ENCODE peak calls at places on chromosomes 16 and 17, in ten cellular contexts. D, J, G, H, I, Z, W, T, K and L are unnamed samples. For H3K9me3, the result is how much of the 10 kb centered on the place peaks cover.

GRCh38 chr17:59761385-59762021 is 54.0 kb downstream of the VMP1 start:
- DNase-seq in D (no peak), J (no peak), G (no peak), H (no peak), I (peak), Z (peak), W (no peak), T (peak), K (no peak), L (no peak)

GRCh38 chr17:1830288-1830687 is 483 bp downstream of the RPA1 start:
- DNase-seq in D (no peak), J (no peak), G (no peak), H (no peak), I (peak), Z (peak), W (peak), T (no peak), K (peak), L (no peak)

GRCh38 chr17:2935622-2936021 is 127.8 kb downstream of the OR1D5 start:
- DNase-seq in D (no peak), J (no peak), G (no peak), H (no peak), I (no peak), Z (no peak), W (no peak), T (no peak), K (no peak), L (no peak)

GRCh38 chr17:78820122-78820792 is 20.4 kb downstream of the USP36 start:
- DNase-seq in D (no peak), J (no peak), G (no peak), H (no peak), I (no peak), Z (no peak), W (no peak), T (no peak), K (no peak), L (no peak)

GRCh38 chr16:57240872-57241271 is 4.2 kb upstream of the ARL2BP start:
- DNase-seq in D (no peak), J (no peak), G (no peak), H (no peak), I (no peak), Z (no peak), W (no peak), T (no peak), K (no peak), L (no peak)

GRCh38 chr17:61468263-61468907 is 16.2 kb downstream of the TBX4 start:
- DNase-seq in D (no peak), J (no peak), G (peak), H (no peak), I (no peak), Z (no peak), W (peak), T (peak), K (no peak), L (no peak)

GRCh38 chr16:81185416-81185815 is 53.1 kb upstream of the BCO1 start:
- DNase-seq in D (no peak), J (no peak), G (no peak), H (no peak), I (no peak), Z (no peak), W (no peak), T (no peak), K (no peak), L (no peak)

GRCh38 chr17:45411348-45412105 is 21.1 kb downstream of the ARHGAP27 start:
- DNase-seq in D (no peak), J (no peak), G (no peak), H (no peak), I (peak), Z (no peak), W (no peak), T (no peak), K (peak), L (no peak)

GRCh38 chr16:55328611-55329569 is 4.9 kb downstream of the IRX6 start:
- DNase-seq in D (no peak), J (no peak), G (no peak), H (no peak), I (peak), Z (no peak), W (no peak), T (no peak), K (no peak), L (no peak)

GRCh38 chr16:69924777-69925191 is 26.4 kb upstream of the CLEC18A start:
- DNase-seq in D (peak), J (peak), G (peak), H (no peak), I (no peak), Z (peak), W (no peak), T (no peak), K (no peak), L (no peak)

GRCh38 chr17:38982858-38983746 is 15.9 kb upstream of the FBXO47 start:
- DNase-seq in D (peak), J (peak), G (peak), H (no peak), I (peak), Z (peak), W (peak), T (peak), K (peak), L (no peak)

GRCh38 chr16:35234679-35235078 is 1775.3 kb downstream of the TP53TG3F start:
- DNase-seq in D (no peak), J (no peak), G (no peak), H (no peak), I (no peak), Z (no peak), W (no peak), T (no peak), K (no peak), L (no peak)

GRCh38 chr17:78804777-78805176 is 22.7 kb upstream of the CYTH1 start:
- DNase-seq in D (peak), J (peak), G (no peak), H (no peak), I (no peak), Z (peak), W (no peak), T (no peak), K (no peak), L (no peak)

GRCh38 chr16:54027126-54027922 is 259.3 kb downstream of the IRX3 start:
- DNase-seq in D (no peak), J (no peak), G (no peak), H (no peak), I (no peak), Z (peak), W (peak), T (no peak), K (no peak), L (peak)

GRCh38 chr16:89922477-89922883 is 662 bp upstream of the TUBB3 start:
- DNase-seq in D (peak), J (peak), G (peak), H (no peak), I (peak), Z (peak), W (peak), T (peak), K (peak), L (peak)

GRCh38 chr16:88479795-88480760 is 27.0 kb downstream of the ZFPM1 start:
- DNase-seq in D (peak), J (no peak), G (no peak), H (no peak), I (no peak), Z (no peak), W (no peak), T (no peak), K (no peak), L (no peak)

GRCh38 chr16:86865866-86866675 is 287.7 kb downstream of the FOXL1 start:
- DNase-seq in D (no peak), J (peak), G (no peak), H (no peak), I (no peak), Z (peak), W (peak), T (no peak), K (no peak), L (no peak)

GRCh38 chr16:17989255-17989654 is 347.3 kb downstream of the NPIPA8 start:
- DNase-seq in D (no peak), J (no peak), G (no peak), H (no peak), I (no peak), Z (no peak), W (no peak), T (no peak), K (no peak), L (no peak)

GRCh38 chr16:17983114-17983513 is 353.4 kb downstream of the NPIPA8 start:
- DNase-seq in D (no peak), J (no peak), G (no peak), H (no peak), I (no peak), Z (no peak), W (no peak), T (no peak), K (no peak), L (no peak)

DNA sequence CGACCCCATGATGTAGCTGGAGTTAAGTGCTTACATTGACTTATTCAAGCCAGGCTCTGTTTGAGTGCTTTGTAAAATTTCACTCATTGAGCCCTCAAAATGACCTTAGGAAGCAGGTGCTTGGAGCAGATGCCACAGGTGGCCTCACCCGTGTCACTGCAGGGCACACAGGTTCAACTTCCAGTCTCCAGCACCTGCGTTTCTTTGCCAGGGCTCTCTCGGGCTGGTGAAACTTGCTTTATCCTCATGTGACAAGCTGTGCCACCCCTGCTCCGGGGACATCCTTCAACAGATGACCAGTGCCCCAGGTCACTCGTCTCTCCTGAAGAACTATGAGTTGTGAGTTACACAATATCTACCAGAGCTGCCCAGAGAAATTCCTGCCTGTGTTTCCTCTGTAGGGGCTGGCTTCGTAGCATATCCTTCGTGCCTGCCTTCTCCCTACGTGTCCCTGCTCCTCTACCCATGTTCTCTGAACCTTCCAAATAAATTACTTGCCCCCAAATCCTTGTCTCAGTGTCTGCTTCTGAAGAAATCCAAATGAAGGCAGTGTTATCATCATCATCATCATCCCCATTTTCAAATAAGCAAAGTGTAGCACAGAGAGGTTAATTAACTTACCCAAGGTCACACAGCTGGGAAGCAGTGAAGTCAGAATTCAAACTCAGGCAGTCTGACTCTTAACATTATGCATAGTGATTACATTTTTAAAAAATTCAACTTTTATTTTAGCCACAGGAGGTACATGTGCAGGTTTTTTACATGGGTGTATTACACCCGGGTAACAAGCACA is 352.5 kb downstream of the NPIPA8 start:
- DNase-seq in D (no peak), J (no peak), G (no peak), H (no peak), I (no peak), Z (no peak), W (no peak), T (no peak), K (no peak), L (no peak)
- TF ChIP-seq CTCF in D (no peak), J (no peak), G (no peak), H (no peak), I (no peak), Z (no peak), W (no peak), T (no peak), K (no peak), L (no peak)

DNA sequence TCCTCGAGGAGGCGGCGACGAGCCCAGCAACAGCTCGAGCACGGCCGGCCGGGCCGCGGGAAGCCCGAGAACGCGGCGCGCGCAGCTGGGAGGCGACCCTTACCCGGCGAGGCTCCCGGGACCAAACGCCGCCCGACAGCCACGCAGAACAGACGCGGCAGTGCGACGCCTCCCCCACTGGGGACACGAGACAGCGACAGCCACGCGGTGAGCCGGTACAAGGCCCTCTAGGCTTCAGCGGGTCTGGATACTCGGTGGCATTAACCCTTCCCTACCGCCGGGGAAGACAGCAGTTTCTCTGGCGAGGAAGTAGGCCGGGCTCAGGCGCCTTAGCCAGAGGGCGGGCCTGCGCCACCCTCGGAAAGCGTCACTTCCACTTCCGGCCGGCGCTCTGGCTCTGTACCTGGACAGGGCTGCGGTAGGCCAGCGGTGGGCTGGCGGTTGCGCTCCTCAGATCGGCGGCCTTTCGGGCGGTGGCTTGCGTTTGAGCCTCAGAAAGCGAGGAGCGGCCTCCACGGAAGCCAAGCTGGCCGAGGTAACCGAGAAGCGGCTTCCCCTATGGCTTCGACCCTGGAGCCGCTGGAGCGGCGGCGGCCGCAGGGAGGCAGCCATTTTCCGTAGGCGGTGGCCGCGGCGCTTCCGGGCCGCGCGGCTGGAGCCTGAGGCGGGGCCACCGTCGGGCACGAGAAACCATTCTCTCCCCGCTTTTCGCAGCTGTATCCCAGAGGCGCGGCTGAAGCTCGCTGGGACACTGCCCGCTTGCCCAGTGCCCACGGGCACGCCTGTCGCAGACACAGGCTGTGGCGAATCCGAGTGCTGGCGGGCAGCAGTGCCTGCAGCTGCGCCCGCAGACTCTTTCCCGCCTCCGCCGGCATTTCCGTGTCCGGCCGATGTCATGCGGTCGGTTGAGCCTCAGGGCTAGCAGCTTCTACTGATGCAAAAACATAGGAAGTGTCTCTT is at the start of the genes TIGD7 and ZNF75A:
- DNase-seq in D (peak), J (peak), G (peak), H (peak), I (peak), Z (peak), W (peak), T (peak), K (peak), L (peak)
- H3K9me3 ChIP-seq in D (under half), J (under half), G (half or more), H (half or more), I (half or more), Z (under half), W (under half), T (under half), K (under half), L (under half)

GRCh38 chr17:9802701-9803100 is 11.3 kb upstream of the DHRS7C start:
- DNase-seq in D (no peak), J (no peak), G (no peak), H (no peak), I (no peak), Z (no peak), W (no peak), T (no peak), K (no peak), L (no peak)

GRCh38 chr17:9798724-9799123 is 7.3 kb upstream of the DHRS7C start:
- DNase-seq in D (no peak), J (no peak), G (no peak), H (no peak), I (no peak), Z (no peak), W (peak), T (no peak), K (no peak), L (no peak)

GRCh38 chr17:9801505-9801904 is 10.1 kb upstream of the DHRS7C start:
- DNase-seq in D (no peak), J (no peak), G (no peak), H (no peak), I (no peak), Z (no peak), W (no peak), T (no peak), K (no peak), L (no peak)

GRCh38 chr17:9805769-9806168 is 14.4 kb upstream of the DHRS7C start:
- DNase-seq in D (no peak), J (no peak), G (no peak), H (no peak), I (no peak), Z (no peak), W (no peak), T (no peak), K (no peak), L (no peak)

GRCh38 chr17:9802294-9802693 is 10.9 kb upstream of the DHRS7C start:
- DNase-seq in D (no peak), J (no peak), G (no peak), H (no peak), I (no peak), Z (no peak), W (peak), T (peak), K (no peak), L (no peak)
- TF ChIP-seq CTCF in D (no peak), J (peak), G (no peak), H (no peak), I (no peak), Z (no peak), W (no peak), T (no peak), K (no peak), L (no peak)

GRCh38 chr16:71456801-71457200 is 5.2 kb downstream of the ZNF23 start:
- DNase-seq in D (no peak), J (no peak), G (no peak), H (no peak), I (no peak), Z (no peak), W (no peak), T (no peak), K (no peak), L (no peak)

GRCh38 chr16:71449020-71449419 is 7.2 kb upstream of the TLE7 start:
- DNase-seq in D (no peak), J (no peak), G (no peak), H (no peak), I (no peak), Z (no peak), W (no peak), T (no peak), K (no peak), L (no peak)

GRCh38 chr16:71448274-71448866 is 6.5 kb upstream of the TLE7 start:
- DNase-seq in D (no peak), J (no peak), G (no peak), H (no peak), I (no peak), Z (no peak), W (no peak), T (no peak), K (no peak), L (no peak)

GRCh38 chr16:71453051-71453450 is 9.0 kb downstream of the ZNF23 start:
- DNase-seq in D (no peak), J (no peak), G (no peak), H (no peak), I (no peak), Z (no peak), W (no peak), T (no peak), K (no peak), L (no peak)
- H3K9me3 ChIP-seq in D (under half), J (under half), G (half or more), H (under half), I (under half), Z (under half), W (under half), T (under half), K (under half), L (under half)

GRCh38 chr17:27233783-27234182 is 60.1 kb upstream of the WSB1 start:
- DNase-seq in D (no peak), J (no peak), G (no peak), H (no peak), I (no peak), Z (no peak), W (no peak), T (no peak), K (no peak), L (no peak)
- TF ChIP-seq CTCF in D (no peak), J (no peak), G (no peak), H (no peak), I (no peak), Z (no peak), W (no peak), T (no peak), K (no peak), L (no peak)

GRCh38 chr16:3295209-3295608 is 10.0 kb downstream of the TIGD7 start:
- DNase-seq in D (no peak), J (no peak), G (no peak), H (no peak), I (no peak), Z (no peak), W (no peak), T (no peak), K (no peak), L (no peak)

GRCh38 chr16:3285131-3285530 is 1.8 kb downstream of the ZNF263 start:
- DNase-seq in D (no peak), J (no peak), G (no peak), H (no peak), I (no peak), Z (no peak), W (no peak), T (no peak), K (no peak), L (no peak)

GRCh38 chr16:3295783-3296182 is 9.4 kb downstream of the TIGD7 start:
- DNase-seq in D (no peak), J (no peak), G (no peak), H (no peak), I (no peak), Z (no peak), W (no peak), T (no peak), K (no peak), L (no peak)

GRCh38 chr16:3292604-3293003 is 9.3 kb downstream of the ZNF263 start:
- DNase-seq in D (no peak), J (no peak), G (no peak), H (no peak), I (no peak), Z (no peak), W (peak), T (no peak), K (no peak), L (no peak)

GRCh38 chr16:3289998-3290673 is 6.8 kb downstream of the ZNF263 start:
- DNase-seq in D (no peak), J (no peak), G (no peak), H (no peak), I (no peak), Z (no peak), W (no peak), T (no peak), K (no peak), L (no peak)
- H3K9me3 ChIP-seq in D (under half), J (under half), G (half or more), H (half or more), I (half or more), Z (under half), W (under half), T (under half), K (under half), L (half or more)

GRCh38 chr16:23745263-23745662 is 9.6 kb upstream of the CHP2 start:
- DNase-seq in D (no peak), J (no peak), G (no peak), H (no peak), I (no peak), Z (no peak), W (no peak), T (no peak), K (no peak), L (no peak)

GRCh38 chr16:23742761-23743160 is 12.1 kb upstream of the CHP2 start:
- DNase-seq in D (no peak), J (no peak), G (no peak), H (no peak), I (no peak), Z (no peak), W (no peak), T (no peak), K (no peak), L (no peak)

DNA sequence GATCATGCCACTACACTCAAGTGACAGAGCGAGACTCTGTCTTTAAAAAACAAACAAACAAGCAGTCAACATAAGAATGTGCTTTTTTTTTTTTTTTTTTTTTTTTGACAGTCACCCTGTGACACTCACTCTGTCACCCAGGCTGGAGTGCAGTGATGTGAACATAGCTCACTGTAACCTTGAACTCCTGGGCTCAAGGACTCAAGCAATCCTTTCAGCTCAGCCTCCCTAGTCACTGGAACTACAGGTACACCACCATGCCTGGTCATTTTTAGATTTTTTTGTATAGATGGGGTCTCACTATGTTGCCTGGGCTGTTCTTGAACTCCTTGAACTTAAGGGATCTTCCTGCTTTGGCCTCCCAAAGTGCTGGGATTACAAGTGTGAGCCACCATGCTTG is 15.3 kb upstream of the CHP2 start:
- DNase-seq in D (no peak), J (no peak), G (no peak), H (no peak), I (no peak), Z (no peak), W (no peak), T (no peak), K (no peak), L (no peak)
- TF ChIP-seq CTCF in D (no peak), J (no peak), G (no peak), H (no peak), I (no peak), Z (no peak), W (no peak), T (no peak), K (no peak), L (no peak)